ENCODE peak calls at places on chromosomes 11 and 22, in four cellular contexts. E, G, J and H are unnamed samples.

GRCh38 chr22:46907578-46908215 is 145.2 kb downstream of the TBC1D22A start:
- DNase-seq in E (no peak), G (no peak), J (no peak), H (no peak)

GRCh38 chr11:68792400-68792955 is 41.2 kb upstream of the TESMIN start:
- DNase-seq in E (no peak), G (no peak), J (no peak), H (no peak)

GRCh38 chr11:1402776-1403620 is 13.3 kb downstream of the BRSK2 start:
- DNase-seq in E (no peak), G (no peak), J (no peak), H (no peak)

GRCh38 chr11:55172734-55173415 is 89.1 kb upstream of the TRIM48 start:
- DNase-seq in E (no peak), G (no peak), J (no peak), H (no peak)

GRCh38 chr22:20550851-20551744 is 43.7 kb downstream of the MED15 start:
- DNase-seq in E (no peak), G (no peak), J (no peak), H (peak)

GRCh38 chr22:50317178-50317577 is 9.6 kb downstream of the DENND6B start:
- DNase-seq in E (no peak), G (no peak), J (no peak), H (no peak)

GRCh38 chr22:28410050-28410816 is 269.4 kb downstream of the TTC28 start:
- DNase-seq in E (no peak), G (no peak), J (no peak), H (no peak)

GRCh38 chr11:18012314-18012905 is 437 bp downstream of the SERGEF start:
- DNase-seq in E (peak), G (peak), J (peak), H (no peak)

GRCh38 chr11:69007978-69008381 is 5.1 kb downstream of the MRGPRF start:
- DNase-seq in E (no peak), G (no peak), J (peak), H (no peak)

GRCh38 chr11:1846453-1846932 is 6.4 kb upstream of the LSP1 start:
- DNase-seq in E (no peak), G (no peak), J (no peak), H (no peak)

GRCh38 chr11:119288219-119288618 is 28.7 kb downstream of the MCAM start:
- DNase-seq in E (no peak), G (no peak), J (no peak), H (no peak)

GRCh38 chr11:63775221-63775620 is 6.6 kb upstream of the ZFTA start:
- DNase-seq in E (no peak), G (no peak), J (no peak), H (no peak)

GRCh38 chr11:36265793-36266628 is 23.2 kb downstream of the COMMD9 start:
- DNase-seq in E (peak), G (peak), J (peak), H (no peak)

GRCh38 chr11:93089474-93090102 is 108.2 kb downstream of the SLC36A4 start:
- DNase-seq in E (peak), G (no peak), J (peak), H (no peak)

GRCh38 chr22:41197808-41198585 is 7.1 kb upstream of the L3MBTL2 start:
- DNase-seq in E (no peak), G (peak), J (no peak), H (no peak)

GRCh38 chr11:83691387-83692088 is 405.4 kb upstream of the CCDC90B start:
- DNase-seq in E (no peak), G (no peak), J (no peak), H (no peak)

GRCh38 chr11:392102-392777 is 1.8 kb upstream of the PKP3 start:
- DNase-seq in E (no peak), G (no peak), J (no peak), H (no peak)

GRCh38 chr11:391117-392017 is 2.6 kb upstream of the PKP3 start:
- DNase-seq in E (no peak), G (no peak), J (no peak), H (no peak)

GRCh38 chr11:394034-394857 is at the start of gene PKP3:
- DNase-seq in E (no peak), G (peak), J (peak), H (no peak)

GRCh38 chr11:394858-395655 is 1.0 kb downstream of the PKP3 start:
- DNase-seq in E (no peak), G (peak), J (no peak), H (no peak)

DNA sequence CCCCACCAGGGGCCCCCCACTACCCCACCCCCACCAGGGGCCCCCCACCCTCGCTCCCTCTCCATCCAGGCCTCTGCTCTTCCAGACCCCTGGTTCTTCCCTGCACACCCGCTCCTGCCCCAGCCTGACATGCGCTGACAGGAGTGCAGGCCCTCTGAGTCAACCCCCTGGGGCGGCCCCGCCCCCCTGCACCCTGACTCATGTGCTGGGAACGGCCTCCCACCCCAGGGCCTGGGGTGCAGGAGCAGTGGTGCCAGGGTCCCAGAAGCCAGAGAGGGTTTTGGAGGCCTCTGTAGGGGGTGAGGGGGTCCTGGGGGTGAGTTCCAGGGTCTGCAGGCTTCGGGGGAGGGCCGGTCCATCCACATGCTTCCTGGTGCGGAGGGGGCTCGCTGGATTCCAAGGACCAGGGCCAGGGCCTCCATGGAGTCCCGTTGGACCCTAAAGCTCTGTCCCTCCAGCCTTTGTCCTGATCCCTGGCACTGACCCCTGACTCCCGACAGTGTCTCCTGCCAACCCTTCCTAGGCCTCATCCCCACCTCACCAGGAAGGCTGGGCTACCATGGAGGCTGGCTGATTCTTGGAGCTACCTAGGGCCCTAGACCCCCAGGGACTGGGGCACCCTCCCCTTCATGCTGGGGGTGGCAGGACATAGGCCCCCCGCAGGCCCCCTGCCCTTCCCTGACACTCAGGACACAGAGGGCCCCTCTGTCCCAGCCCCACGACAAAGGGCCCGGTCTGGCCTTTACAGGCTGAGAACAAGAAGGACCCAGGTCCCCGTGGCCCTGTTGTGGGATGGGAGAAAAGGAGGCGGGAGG is 583 bp upstream of the PKP3 start:
- DNase-seq in E (no peak), G (peak), J (peak), H (no peak)
- TF ChIP-seq FOXK2 in E (no peak), G (no peak), J (no peak), H (no peak)

DNA sequence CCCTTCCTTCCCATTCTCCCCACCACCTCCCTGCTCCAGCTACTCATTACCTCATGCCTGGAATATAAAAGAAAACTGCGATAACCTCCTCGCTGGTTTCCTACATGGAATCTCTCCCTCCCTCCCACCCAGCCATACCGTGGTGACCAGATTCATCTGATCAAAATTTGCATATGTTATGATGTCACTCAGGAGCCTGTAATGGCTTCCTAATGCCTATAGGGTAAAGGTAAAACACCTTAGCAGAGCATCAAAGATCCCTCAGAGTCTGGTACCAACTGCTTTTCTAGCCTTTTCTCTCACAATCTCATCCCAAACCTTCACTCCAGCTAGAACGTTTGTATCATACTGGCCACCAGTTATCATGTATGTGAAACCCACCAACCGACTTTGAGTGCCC is 19.6 kb downstream of the RTN4RL2 start:
- DNase-seq in E (no peak), G (peak), J (no peak), H (no peak)
- TF ChIP-seq FOXK2 in E (no peak), G (no peak), J (no peak), H (no peak)

DNA sequence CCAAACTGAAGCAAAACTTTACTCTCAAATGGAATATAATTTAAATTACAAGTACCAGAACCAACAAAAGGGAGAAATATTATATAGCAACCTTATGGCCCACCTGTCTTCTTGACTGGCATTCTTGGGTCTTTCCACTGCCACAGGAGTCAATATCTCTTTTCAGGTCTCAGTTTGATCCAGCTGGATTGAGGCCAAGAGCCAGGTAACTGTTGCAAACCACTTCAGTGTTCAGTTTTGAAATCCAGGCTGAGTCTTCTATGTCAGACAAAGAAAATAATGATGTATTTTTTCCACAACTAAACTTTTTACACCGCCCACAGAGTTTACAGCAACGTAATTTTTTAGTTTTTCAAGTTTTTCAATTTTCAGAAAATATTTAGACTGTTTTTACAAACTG is 648 bp downstream of the DLG2 start:
- DNase-seq in E (no peak), G (no peak), J (no peak), H (no peak)
- TF ChIP-seq FOXK2 in E (no peak), G (no peak), J (no peak), H (no peak)

DNA sequence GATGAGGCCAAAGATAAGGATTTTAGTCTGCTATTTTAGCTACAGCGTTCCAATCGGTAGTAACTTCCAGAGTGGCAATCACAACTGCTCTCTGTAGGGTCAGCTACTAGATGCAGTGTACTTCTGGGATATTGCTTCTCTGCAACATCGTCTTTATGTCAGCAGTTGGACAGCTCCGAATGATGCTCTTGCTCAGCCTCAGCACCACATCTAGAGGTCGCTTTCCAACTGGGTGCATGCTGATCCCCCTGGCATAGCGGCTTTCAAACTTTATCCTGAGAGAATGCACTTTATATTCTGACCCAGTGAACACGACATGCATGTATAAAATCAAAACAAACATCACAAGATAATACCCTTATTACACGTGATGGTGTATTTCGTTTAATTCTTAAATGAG is 219.6 kb downstream of the C11orf87 start:
- DNase-seq in E (peak), G (no peak), J (peak), H (no peak)
- TF ChIP-seq FOXK2 in E (no peak), G (no peak), J (no peak), H (no peak)

GRCh38 chr11:75421035-75421602 is 11.9 kb downstream of the KLHL35 start:
- DNase-seq in E (no peak), G (peak), J (no peak), H (no peak)
- TF ChIP-seq FOXK2 in E (no peak), G (no peak), J (no peak), H (no peak)